ENCODE peak calls at places on chromosomes 5 and 9, in five cellular contexts. One of them, this sample, is unnamed.

GRCh38 chr9:696332-697090 is 145.0 kb upstream of the DMRT1 start:
- DNase-seq in tibial artery: peak
- DNase-seq in GM23248: peak
- DNase-seq in dorsolateral prefrontal cortex: no peak
- DNase-seq in sigmoid colon: peak
- DNase-seq in this sample: no peak

GRCh38 chr9:95429948-95430620 is 86.7 kb downstream of the PTCH1 start:
- DNase-seq in tibial artery: no peak
- DNase-seq in GM23248: no peak
- DNase-seq in sigmoid colon: no peak
- DNase-seq in dorsolateral prefrontal cortex: no peak
- DNase-seq in this sample: no peak

GRCh38 chr5:141150215-141150992 is 547 bp downstream of the PCDHB6 start:
- DNase-seq in tibial artery: no peak
- DNase-seq in GM23248: no peak
- DNase-seq in dorsolateral prefrontal cortex: no peak
- DNase-seq in sigmoid colon: no peak
- DNase-seq in this sample: no peak

GRCh38 chr5:56530031-56530430 is 285.3 kb upstream of the MAP3K1 start:
- DNase-seq in dorsolateral prefrontal cortex: no peak
- DNase-seq in sigmoid colon: no peak
- DNase-seq in tibial artery: no peak
- DNase-seq in GM23248: no peak
- DNase-seq in this sample: no peak

GRCh38 chr5:132528866-132529634 is 14.3 kb downstream of the IL5 start:
- DNase-seq in sigmoid colon: no peak
- DNase-seq in dorsolateral prefrontal cortex: no peak
- DNase-seq in GM23248: no peak
- DNase-seq in tibial artery: no peak
- DNase-seq in this sample: no peak

GRCh38 chr5:36444582-36444999 is 142.9 kb upstream of the RANBP3L start:
- DNase-seq in sigmoid colon: no peak
- DNase-seq in GM23248: peak
- DNase-seq in dorsolateral prefrontal cortex: peak
- DNase-seq in tibial artery: peak
- DNase-seq in this sample: no peak

GRCh38 chr9:96061293-96061987 is 185.9 kb downstream of the ERCC6L2 start:
- DNase-seq in GM23248: peak
- DNase-seq in tibial artery: peak
- DNase-seq in sigmoid colon: no peak
- DNase-seq in dorsolateral prefrontal cortex: peak
- DNase-seq in this sample: peak

GRCh38 chr9:18721267-18722079 is 247.5 kb downstream of the ADAMTSL1 start:
- DNase-seq in dorsolateral prefrontal cortex: no peak
- DNase-seq in sigmoid colon: no peak
- DNase-seq in GM23248: peak
- DNase-seq in tibial artery: no peak
- DNase-seq in this sample: no peak

GRCh38 chr5:132499440-132500243 is 9.1 kb upstream of the IRF1 start:
- DNase-seq in tibial artery: no peak
- DNase-seq in dorsolateral prefrontal cortex: no peak
- DNase-seq in sigmoid colon: no peak
- DNase-seq in GM23248: no peak
- DNase-seq in this sample: no peak

GRCh38 chr5:980001-980588 is 28.5 kb upstream of the NKD2 start:
- DNase-seq in sigmoid colon: peak
- DNase-seq in GM23248: peak
- DNase-seq in tibial artery: no peak
- DNase-seq in dorsolateral prefrontal cortex: no peak
- DNase-seq in this sample: no peak

GRCh38 chr5:117803533-117803932 is 1184.8 kb downstream of the DTWD2 start:
- DNase-seq in tibial artery: no peak
- DNase-seq in GM23248: no peak
- DNase-seq in sigmoid colon: no peak
- DNase-seq in dorsolateral prefrontal cortex: no peak
- DNase-seq in this sample: no peak

GRCh38 chr5:42429694-42430093 is 6.5 kb downstream of the GHR start:
- DNase-seq in tibial artery: no peak
- DNase-seq in sigmoid colon: no peak
- DNase-seq in dorsolateral prefrontal cortex: no peak
- DNase-seq in GM23248: no peak
- DNase-seq in this sample: no peak

GRCh38 chr5:115194671-115195070 is 25.0 kb upstream of the TRIM36 start:
- DNase-seq in tibial artery: no peak
- DNase-seq in sigmoid colon: no peak
- DNase-seq in GM23248: peak
- DNase-seq in dorsolateral prefrontal cortex: no peak
- DNase-seq in this sample: no peak

GRCh38 chr9:14063799-14064198 is 250.1 kb downstream of the NFIB start:
- DNase-seq in sigmoid colon: no peak
- DNase-seq in dorsolateral prefrontal cortex: no peak
- DNase-seq in tibial artery: no peak
- DNase-seq in GM23248: no peak
- DNase-seq in this sample: no peak

GRCh38 chr5:157611571-157612067 is 36.0 kb upstream of the ADAM19 start:
- DNase-seq in sigmoid colon: no peak
- DNase-seq in tibial artery: no peak
- DNase-seq in GM23248: no peak
- DNase-seq in dorsolateral prefrontal cortex: no peak
- DNase-seq in this sample: no peak

GRCh38 chr9:73548201-73548600 is 396.5 kb downstream of the ANXA1 start:
- DNase-seq in GM23248: no peak
- DNase-seq in dorsolateral prefrontal cortex: no peak
- DNase-seq in sigmoid colon: no peak
- DNase-seq in tibial artery: no peak
- DNase-seq in this sample: no peak

GRCh38 chr9:2116073-2116472 is 100.9 kb downstream of the SMARCA2 start:
- DNase-seq in GM23248: peak
- DNase-seq in sigmoid colon: no peak
- DNase-seq in tibial artery: no peak
- DNase-seq in dorsolateral prefrontal cortex: no peak
- DNase-seq in this sample: no peak

GRCh38 chr5:135140805-135141204 is 106.8 kb upstream of the PITX1 start:
- DNase-seq in sigmoid colon: peak
- DNase-seq in tibial artery: peak
- DNase-seq in dorsolateral prefrontal cortex: no peak
- DNase-seq in GM23248: peak
- DNase-seq in this sample: no peak

GRCh38 chr5:30401479-30402058 is 791.9 kb upstream of the CDH6 start:
- DNase-seq in dorsolateral prefrontal cortex: peak
- DNase-seq in tibial artery: peak
- DNase-seq in sigmoid colon: no peak
- DNase-seq in GM23248: peak
- DNase-seq in this sample: no peak

GRCh38 chr9:89497181-89497963 is 541 bp downstream of the SEMA4D start:
- DNase-seq in GM23248: no peak
- DNase-seq in tibial artery: no peak
- DNase-seq in sigmoid colon: no peak
- DNase-seq in dorsolateral prefrontal cortex: peak
- DNase-seq in this sample: no peak

GRCh38 chr5:179825655-179826182 is 5.0 kb downstream of the SQSTM1 start:
- DNase-seq in GM23248: peak
- DNase-seq in tibial artery: no peak
- DNase-seq in sigmoid colon: peak
- DNase-seq in dorsolateral prefrontal cortex: no peak
- DNase-seq in this sample: no peak

GRCh38 chr9:35033101-35033500 is 39.3 kb downstream of the VCP start:
- DNase-seq in sigmoid colon: no peak
- DNase-seq in dorsolateral prefrontal cortex: no peak
- DNase-seq in GM23248: no peak
- DNase-seq in tibial artery: no peak
- DNase-seq in this sample: no peak

DNA sequence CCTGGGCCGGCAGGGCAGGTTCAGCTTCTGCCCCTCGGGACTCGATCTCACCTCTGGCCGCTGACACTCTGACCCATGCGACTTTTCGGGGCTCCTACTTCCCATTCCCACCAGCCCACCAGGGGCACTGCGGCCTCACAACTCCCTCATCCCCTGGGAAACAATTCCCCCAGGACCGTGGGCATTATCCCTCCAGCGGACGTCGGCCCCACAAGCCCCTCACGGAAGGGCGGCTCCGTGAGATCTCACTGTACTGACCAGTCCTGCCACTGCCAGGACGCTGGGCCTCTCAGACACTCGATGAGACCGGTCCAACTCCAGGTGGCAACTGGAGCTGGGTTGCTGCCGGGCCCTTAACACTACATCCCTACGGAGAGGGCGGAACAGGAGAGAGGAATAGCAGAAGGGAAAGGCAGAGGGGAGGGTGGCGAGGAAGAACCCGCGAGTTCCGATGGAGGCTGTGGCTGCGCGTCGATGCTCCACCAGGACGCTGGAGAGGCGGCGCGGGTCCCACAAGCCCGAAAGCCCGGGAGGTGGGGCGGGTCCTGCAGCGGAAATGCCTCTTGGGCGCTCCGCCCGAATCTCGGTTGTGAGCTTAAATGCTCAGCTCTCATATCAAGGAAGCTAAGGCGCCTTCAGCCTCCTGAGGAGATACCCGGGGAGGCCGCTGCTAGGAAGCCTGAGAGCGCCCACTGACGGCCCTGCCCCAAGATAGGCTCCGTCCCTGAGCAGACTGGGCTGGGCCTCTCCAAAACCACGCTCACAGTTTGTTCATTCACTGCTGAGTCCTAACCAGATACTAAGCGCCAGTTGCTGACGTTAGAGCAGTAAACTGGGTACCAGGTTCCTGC is 36.3 kb downstream of the VCP start:
- DNase-seq in tibial artery: no peak
- DNase-seq in GM23248: peak
- DNase-seq in sigmoid colon: peak
- DNase-seq in dorsolateral prefrontal cortex: no peak
- DNase-seq in this sample: peak
- H3K4me3 ChIP-seq in tibial artery: peak
- H3K4me3 ChIP-seq in GM23248: peak
- H3K4me3 ChIP-seq in sigmoid colon: peak
- H3K4me3 ChIP-seq in dorsolateral prefrontal cortex: peak
- H3K4me3 ChIP-seq in this sample: peak

DNA sequence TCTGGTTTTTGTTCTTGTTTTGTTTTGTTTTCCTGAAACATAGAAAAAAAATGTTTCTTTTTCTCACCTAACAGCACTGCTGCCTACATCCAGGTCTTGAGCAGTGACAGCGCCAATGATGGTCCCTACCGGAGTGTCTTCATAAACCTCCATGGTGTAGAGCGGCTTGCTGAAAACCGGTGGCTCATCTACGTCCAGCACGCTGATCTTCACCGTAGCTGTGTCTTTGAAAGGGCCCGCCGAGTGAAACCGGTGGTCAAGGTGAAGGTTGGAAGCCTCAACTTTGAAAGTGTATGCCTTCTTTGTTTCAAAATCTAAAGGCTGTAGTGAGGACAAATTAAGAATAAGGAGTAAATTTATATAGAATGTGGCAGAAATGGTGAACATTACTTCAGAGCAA is 1051.0 kb downstream of the CDH12 start:
- DNase-seq in dorsolateral prefrontal cortex: no peak
- DNase-seq in sigmoid colon: no peak
- DNase-seq in tibial artery: no peak
- DNase-seq in GM23248: no peak
- DNase-seq in this sample: no peak
- H3K27ac ChIP-seq in dorsolateral prefrontal cortex: no peak
- H3K27ac ChIP-seq in sigmoid colon: no peak
- H3K27ac ChIP-seq in tibial artery: no peak
- H3K27ac ChIP-seq in GM23248: no peak
- H3K27ac ChIP-seq in this sample: no peak

GRCh38 chr5:149145138-149145537 is 3.8 kb downstream of the ABLIM3 start:
- DNase-seq in GM23248: no peak
- DNase-seq in dorsolateral prefrontal cortex: no peak
- DNase-seq in tibial artery: no peak
- DNase-seq in sigmoid colon: no peak
- DNase-seq in this sample: no peak
- H3K4me3 ChIP-seq in GM23248: no peak
- H3K4me3 ChIP-seq in dorsolateral prefrontal cortex: no peak
- H3K4me3 ChIP-seq in tibial artery: no peak
- H3K4me3 ChIP-seq in sigmoid colon: no peak
- H3K4me3 ChIP-seq in this sample: no peak

DNA sequence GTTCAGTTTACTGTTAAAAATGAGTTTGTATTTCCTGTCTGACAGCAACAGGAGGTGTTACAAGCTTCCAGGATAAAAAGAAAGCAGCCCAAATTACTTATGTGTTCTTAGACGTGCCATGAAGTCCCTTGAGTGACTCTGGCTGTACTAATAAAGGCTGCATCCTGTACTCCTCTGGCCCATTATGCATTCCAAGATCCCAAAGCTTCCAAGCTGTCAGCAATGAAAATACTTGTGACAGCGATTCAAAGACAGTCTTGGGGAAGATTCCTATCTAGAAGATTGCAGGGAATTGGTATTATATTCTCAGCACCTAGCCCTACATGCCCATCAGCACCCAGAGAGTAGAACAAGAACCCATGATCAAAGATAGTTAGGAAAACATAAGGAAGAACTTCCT is 281.6 kb upstream of the TRPC7 start:
- DNase-seq in dorsolateral prefrontal cortex: no peak
- DNase-seq in sigmoid colon: no peak
- DNase-seq in tibial artery: no peak
- DNase-seq in GM23248: no peak
- DNase-seq in this sample: no peak
- H3K27ac ChIP-seq in dorsolateral prefrontal cortex: no peak
- H3K27ac ChIP-seq in sigmoid colon: no peak
- H3K27ac ChIP-seq in tibial artery: no peak
- H3K27ac ChIP-seq in GM23248: no peak
- H3K27ac ChIP-seq in this sample: no peak

DNA sequence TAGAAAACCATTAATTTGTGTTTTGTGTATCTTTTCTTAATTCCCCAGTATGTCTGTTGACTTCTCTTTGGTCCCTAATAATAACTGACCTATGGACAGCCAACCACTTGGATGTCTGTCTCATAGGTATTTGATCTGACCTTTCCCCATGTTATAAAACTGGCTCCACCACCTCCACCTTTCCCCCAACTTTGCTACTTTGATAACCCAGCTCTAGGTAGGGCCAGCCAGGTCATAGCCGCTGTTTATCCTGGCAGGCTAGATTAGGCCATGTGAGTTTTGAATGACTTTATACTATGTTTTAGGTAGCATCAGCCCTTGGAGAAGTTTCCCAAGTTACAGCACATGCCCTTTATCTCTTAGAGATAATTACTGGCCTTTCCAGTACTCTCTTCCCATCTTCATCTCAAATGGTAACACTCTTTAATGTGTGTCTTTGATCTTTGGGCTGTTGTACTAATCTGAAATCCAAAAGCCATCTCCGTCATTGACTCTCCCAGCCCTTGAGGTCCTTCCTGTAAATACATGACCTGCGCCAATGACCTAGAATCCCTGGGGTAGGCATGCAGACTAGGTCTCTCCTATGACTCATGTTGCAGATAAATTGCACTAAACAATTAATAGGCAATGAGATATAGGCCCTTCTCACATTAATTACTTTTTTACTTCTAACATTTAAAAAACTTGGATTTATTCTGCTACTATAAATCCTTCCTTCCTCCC is 152.6 kb downstream of the CD180 start:
- DNase-seq in dorsolateral prefrontal cortex: no peak
- DNase-seq in GM23248: no peak
- DNase-seq in sigmoid colon: no peak
- DNase-seq in tibial artery: no peak
- DNase-seq in this sample: no peak
- H3K4me3 ChIP-seq in dorsolateral prefrontal cortex: no peak
- H3K4me3 ChIP-seq in GM23248: no peak
- H3K4me3 ChIP-seq in sigmoid colon: no peak
- H3K4me3 ChIP-seq in tibial artery: no peak
- H3K4me3 ChIP-seq in this sample: no peak

GRCh38 chr9:83431470-83432060 is 106.6 kb downstream of the FRMD3 start:
- DNase-seq in dorsolateral prefrontal cortex: no peak
- DNase-seq in tibial artery: peak
- DNase-seq in sigmoid colon: no peak
- DNase-seq in GM23248: no peak
- DNase-seq in this sample: no peak
- H3K27ac ChIP-seq in dorsolateral prefrontal cortex: no peak
- H3K27ac ChIP-seq in tibial artery: peak
- H3K27ac ChIP-seq in sigmoid colon: peak
- H3K27ac ChIP-seq in GM23248: no peak
- H3K27ac ChIP-seq in this sample: no peak

This sample was measured in CD4-positive, CD25-positive, alpha-beta regulatory T cell.